ENCODE peak calls at places on chromosomes 7 and 10, in nine cellular contexts. Z is fibroblast of lung; T is HFFc6; O is mucosa of descending colon; Q is lung; M is foreskin fibroblast; I is stimulated activated naive CD8-positive, alpha-beta T cell treated with anti-CD3 and anti-CD28 coated beads, Interleukin-15, Interleukin-2, amounts not matched to agents 100 U/mL and 50 U/mL, for 24 hours; D is WERI-Rb-1; F is stimulated activated CD8-positive, alpha-beta memory T cell treated with anti-CD3 and anti-CD28 coated beads, Interleukin-2, amount 100 ng/mL, for 48 hours. A is an unnamed sample.

GRCh38 chr7:88775838-88776237 is 16.3 kb downstream of the ZNF804B start:
- DNase-seq in Z (no peak), T (no peak), O (no peak), Q (no peak), M (no peak), I (no peak), D (no peak), F (no peak), A (no peak)

GRCh38 chr7:141597966-141598365 is 46.8 kb downstream of the AGK start:
- DNase-seq in Z (no peak), T (no peak), O (no peak), Q (no peak), M (no peak), I (no peak), D (no peak), F (no peak), A (no peak)

GRCh38 chr7:50307368-50308012 is 3.0 kb downstream of the IKZF1 start:
- DNase-seq in Z (no peak), T (no peak), O (no peak), Q (no peak), M (no peak), I (peak; percentile 67), D (no peak), F (no peak), A (no peak)

GRCh38 chr10:107496594-107496993 is 332.1 kb upstream of the SORCS1 start:
- DNase-seq in Z (peak; percentile 1), T (no peak), O (no peak), Q (no peak), M (peak; percentile 43), I (no peak), D (no peak), F (no peak), A (no peak)

GRCh38 chr7:84389242-84389641 is 194.7 kb upstream of the SEMA3A start:
- DNase-seq in Z (no peak), T (no peak), O (no peak), Q (no peak), M (no peak), I (no peak), D (no peak), F (no peak), A (no peak)

GRCh38 chr7:38452615-38453014 is 178.6 kb downstream of the AMPH start:
- DNase-seq in Z (peak; percentile 9), T (peak; percentile 6), O (no peak), Q (no peak), M (peak; percentile 10), I (no peak), D (no peak), F (no peak), A (no peak)

GRCh38 chr7:42090806-42091205 is 146.2 kb downstream of the GLI3 start:
- DNase-seq in Z (no peak), T (no peak), O (no peak), Q (no peak), M (no peak), I (no peak), D (no peak), F (no peak), A (no peak)

GRCh38 chr7:85630904-85631582 is 444.2 kb upstream of the SEMA3D start:
- DNase-seq in Z (peak; percentile 30), T (no peak), O (no peak), Q (no peak), M (peak; percentile 8), I (no peak), D (no peak), F (no peak), A (no peak)

GRCh38 chr10:81873932-81874816 is 820 bp upstream of the NRG3 start:
- DNase-seq in Z (no peak), T (no peak), O (peak; percentile 42), Q (peak; percentile 68), M (peak; percentile 4), I (peak; percentile 5), D (peak; percentile 78), F (no peak), A (no peak)

GRCh38 chr7:19410096-19410495 is 264.9 kb upstream of the FERD3L start:
- DNase-seq in Z (peak; percentile 39), T (no peak), O (no peak), Q (no peak), M (peak; percentile 16), I (no peak), D (no peak), F (no peak), A (peak; percentile 8)

GRCh38 chr7:116417593-116418345 is 81.8 kb upstream of the CAV2 start:
- DNase-seq in Z (no peak), T (no peak), O (no peak), Q (no peak), M (no peak), I (no peak), D (no peak), F (no peak), A (no peak)

GRCh38 chr7:158320328-158320727 is 267.3 kb downstream of the PTPRN2 start:
- DNase-seq in Z (no peak), T (no peak), O (no peak), Q (no peak), M (no peak), I (no peak), D (no peak), F (no peak), A (no peak)

GRCh38 chr7:90766814-90767564 is 170.9 kb downstream of the CDK14 start:
- DNase-seq in Z (peak; percentile 60), T (peak; percentile 78), O (no peak), Q (no peak), M (peak; percentile 55), I (no peak), D (no peak), F (no peak), A (peak; percentile 10)

GRCh38 chr7:108604685-108605077 is 35.0 kb downstream of the DNAJB9 start:
- DNase-seq in Z (no peak), T (no peak), O (no peak), Q (no peak), M (no peak), I (no peak), D (no peak), F (no peak), A (no peak)

GRCh38 chr10:126090911-126091728 is 194.8 kb downstream of the FANK1 start:
- DNase-seq in Z (peak; percentile 72), T (peak; percentile 96), O (no peak), Q (no peak), M (peak; percentile 97), I (no peak), D (no peak), F (no peak), A (peak; percentile 92)

GRCh38 chr7:55490099-55490498 is 82.2 kb downstream of the VOPP1 start:
- DNase-seq in Z (no peak), T (no peak), O (no peak), Q (no peak), M (no peak), I (no peak), D (peak; percentile 69), F (no peak), A (no peak)

GRCh38 chr10:67788028-67788886 is 49.7 kb downstream of the DNAJC12 start:
- DNase-seq in Z (peak; percentile 25), T (no peak), O (peak; percentile 86), Q (peak; percentile 51), M (no peak), I (peak; percentile 88), D (peak; percentile 84), F (peak; percentile 77), A (peak; percentile 33)

GRCh38 chr10:90587081-90587491 is 270.8 kb downstream of the HTR7 start:
- DNase-seq in Z (peak; percentile 66), T (no peak), O (no peak), Q (no peak), M (peak; percentile 65), I (no peak), D (no peak), F (no peak), A (peak; percentile 65)

GRCh38 chr10:72736176-72736795 is 44.3 kb downstream of the MCU start:
- DNase-seq in Z (peak; percentile 74), T (peak; percentile 53), O (no peak), Q (no peak), M (peak; percentile 11), I (no peak), D (no peak), F (no peak), A (peak; percentile 45)

GRCh38 chr7:66556177-66556548 is 72.5 kb upstream of the KCTD7 start:
- DNase-seq in Z (no peak), T (no peak), O (no peak), Q (no peak), M (no peak), I (no peak), D (no peak), F (no peak), A (no peak)

GRCh38 chr10:53537508-53537907 is 764.9 kb upstream of the MBL2 start:
- DNase-seq in Z (no peak), T (no peak), O (no peak), Q (no peak), M (no peak), I (no peak), D (no peak), F (no peak), A (no peak)

GRCh38 chr7:116166167-116166566 is 44.2 kb upstream of the TES start:
- DNase-seq in Z (no peak), T (no peak), O (no peak), Q (no peak), M (no peak), I (no peak), D (no peak), F (no peak), A (peak; percentile 34)

A was measured in HCEC 1CT.